ENCODE peak calls at places on chromosomes 2 and 18, in ten cellular contexts. C is GM20000, D is omental fat pad, H is AG10803, T is spleen, F is upper lobe of right lung, S is adrenal gland, N is transverse colon, Y is HCT116, V is fibroblast of pulmonary artery. Z is an unnamed sample.

GRCh38 chr2:217459675-217460405 is 543.0 kb downstream of the TNS1 start:
- DNase-seq in C (no peak), D (no peak), H (peak), T (no peak), F (no peak), S (no peak), N (no peak), Y (no peak), V (no peak), Z (peak)

GRCh38 chr2:163878718-163879117 is 142.9 kb upstream of the FIGN start:
- DNase-seq in C (no peak), D (no peak), H (peak), T (no peak), F (no peak), S (peak), N (no peak), Y (peak), V (peak), Z (no peak)

GRCh38 chr2:231682546-231683291 is 25.6 kb upstream of the PTMA start:
- DNase-seq in C (no peak), D (no peak), H (no peak), T (peak), F (no peak), S (no peak), N (no peak), Y (no peak), V (no peak), Z (no peak)

GRCh38 chr2:67879586-67880290 is 183.1 kb downstream of the C1D start:
- DNase-seq in C (no peak), D (no peak), H (peak), T (no peak), F (no peak), S (no peak), N (no peak), Y (no peak), V (peak), Z (peak)

GRCh38 chr2:129975016-129975774 is 4.3 kb upstream of the RAB6C start:
- DNase-seq in C (no peak), D (no peak), H (no peak), T (no peak), F (no peak), S (no peak), N (no peak), Y (no peak), V (no peak), Z (no peak)

GRCh38 chr2:190318931-190319556 is 582 bp downstream of the HIBCH start:
- DNase-seq in C (peak), D (no peak), H (peak), T (no peak), F (no peak), S (peak), N (peak), Y (no peak), V (no peak), Z (no peak)

GRCh38 chr18:33264566-33264965 is 176.0 kb downstream of the CCDC178 start:
- DNase-seq in C (no peak), D (no peak), H (no peak), T (no peak), F (no peak), S (no peak), N (no peak), Y (no peak), V (no peak), Z (no peak)

GRCh38 chr2:233829193-233830110 is 24.9 kb downstream of the HJURP start:
- DNase-seq in C (no peak), D (no peak), H (no peak), T (peak), F (peak), S (peak), N (no peak), Y (no peak), V (no peak), Z (no peak)

GRCh38 chr18:23967321-23968089 is 47.0 kb upstream of the TTC39C start:
- DNase-seq in C (no peak), D (no peak), H (no peak), T (peak), F (no peak), S (no peak), N (no peak), Y (no peak), V (no peak), Z (no peak)

GRCh38 chr18:74261053-74261452 is 30.7 kb downstream of the CYB5A start:
- DNase-seq in C (no peak), D (no peak), H (no peak), T (no peak), F (no peak), S (no peak), N (no peak), Y (no peak), V (peak), Z (no peak)

GRCh38 chr2:22560021-22560420 is 825.0 kb upstream of the KLHL29 start:
- DNase-seq in C (no peak), D (no peak), H (no peak), T (no peak), F (no peak), S (no peak), N (no peak), Y (no peak), V (no peak), Z (no peak)

GRCh38 chr2:223735659-223736244 is 101.6 kb downstream of the AP1S3 start:
- DNase-seq in C (no peak), D (no peak), H (peak), T (no peak), F (no peak), S (no peak), N (no peak), Y (no peak), V (peak), Z (peak)

GRCh38 chr18:58091099-58091611 is 47.1 kb downstream of the NEDD4L start:
- DNase-seq in C (peak), D (no peak), H (no peak), T (no peak), F (no peak), S (peak), N (peak), Y (peak), V (no peak), Z (no peak)

GRCh38 chr2:156077041-156077735 is 255.3 kb downstream of the NR4A2 start:
- DNase-seq in C (no peak), D (no peak), H (no peak), T (no peak), F (no peak), S (no peak), N (no peak), Y (no peak), V (no peak), Z (no peak)

GRCh38 chr2:27494284-27494943 is 586 bp downstream of the FNDC4 start:
- DNase-seq in C (no peak), D (no peak), H (peak), T (peak), F (no peak), S (peak), N (peak), Y (no peak), V (peak), Z (no peak)

GRCh38 chr18:77162580-77162979 is 30.0 kb upstream of the MBP start:
- DNase-seq in C (no peak), D (no peak), H (no peak), T (no peak), F (no peak), S (no peak), N (no peak), Y (no peak), V (no peak), Z (no peak)

GRCh38 chr18:8685141-8685913 is 20.0 kb upstream of the MTCL1 start:
- DNase-seq in C (no peak), D (no peak), H (peak), T (no peak), F (no peak), S (no peak), N (no peak), Y (no peak), V (peak), Z (no peak)

GRCh38 chr2:104768694-104769093 is 85.2 kb upstream of the POU3F3 start:
- DNase-seq in C (no peak), D (no peak), H (peak), T (no peak), F (no peak), S (no peak), N (no peak), Y (no peak), V (no peak), Z (no peak)

GRCh38 chr2:150191349-150191748 is 296.1 kb downstream of the RND3 start:
- DNase-seq in C (no peak), D (no peak), H (peak), T (no peak), F (no peak), S (no peak), N (no peak), Y (no peak), V (peak), Z (peak)

GRCh38 chr2:69977208-69977607 is 15.8 kb upstream of the ASPRV1 start:
- DNase-seq in C (no peak), D (no peak), H (no peak), T (peak), F (no peak), S (no peak), N (no peak), Y (no peak), V (no peak), Z (no peak)

GRCh38 chr2:69978157-69978904 is 16.9 kb upstream of the ASPRV1 start:
- DNase-seq in C (no peak), D (no peak), H (no peak), T (peak), F (no peak), S (no peak), N (no peak), Y (no peak), V (no peak), Z (no peak)

GRCh38 chr2:69973335-69973735 is 11.9 kb upstream of the ASPRV1 start:
- DNase-seq in C (no peak), D (no peak), H (peak), T (peak), F (no peak), S (no peak), N (no peak), Y (no peak), V (peak), Z (peak)

GRCh38 chr2:69975136-69975852 is 13.9 kb upstream of the ASPRV1 start:
- DNase-seq in C (no peak), D (no peak), H (no peak), T (peak), F (no peak), S (no peak), N (no peak), Y (no peak), V (no peak), Z (no peak)

DNA sequence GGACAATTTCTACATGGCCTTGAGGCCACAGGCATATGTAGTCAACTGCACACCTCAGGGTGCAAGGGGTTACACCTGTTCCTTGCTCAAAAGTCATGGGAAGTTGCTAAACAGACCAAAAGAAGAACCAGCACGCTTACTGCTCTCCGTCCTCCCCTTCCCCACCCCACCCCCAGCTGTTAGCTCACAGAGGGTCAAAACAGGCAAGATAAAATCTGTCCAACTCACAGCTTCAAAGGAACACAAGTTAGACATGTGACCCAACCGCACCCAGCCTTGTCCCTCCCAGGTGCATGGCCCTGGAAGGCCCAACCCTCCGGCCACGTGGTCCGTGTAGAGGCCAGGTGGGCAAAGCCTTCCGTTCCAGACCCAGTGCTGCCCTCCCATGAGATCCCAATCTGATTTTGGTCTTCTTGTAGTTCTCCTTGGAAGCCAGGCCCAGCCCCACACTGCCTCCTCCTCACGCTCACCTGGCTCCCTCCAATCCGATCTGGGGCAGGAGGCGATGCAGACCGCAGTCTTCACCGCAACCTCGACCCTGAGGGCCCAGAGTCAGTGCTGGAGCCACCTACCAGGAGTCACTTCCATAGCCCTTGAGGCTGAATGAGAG is 14.5 kb upstream of the ASPRV1 start:
- DNase-seq in C (no peak), D (no peak), H (no peak), T (peak), F (no peak), S (no peak), N (no peak), Y (no peak), V (no peak), Z (no peak)
- TF ChIP-seq CTCF in C (no peak), D (no peak), H (no peak), T (no peak), F (no peak), S (no peak), N (no peak), Y (no peak), V (no peak), Z (no peak)

DNA sequence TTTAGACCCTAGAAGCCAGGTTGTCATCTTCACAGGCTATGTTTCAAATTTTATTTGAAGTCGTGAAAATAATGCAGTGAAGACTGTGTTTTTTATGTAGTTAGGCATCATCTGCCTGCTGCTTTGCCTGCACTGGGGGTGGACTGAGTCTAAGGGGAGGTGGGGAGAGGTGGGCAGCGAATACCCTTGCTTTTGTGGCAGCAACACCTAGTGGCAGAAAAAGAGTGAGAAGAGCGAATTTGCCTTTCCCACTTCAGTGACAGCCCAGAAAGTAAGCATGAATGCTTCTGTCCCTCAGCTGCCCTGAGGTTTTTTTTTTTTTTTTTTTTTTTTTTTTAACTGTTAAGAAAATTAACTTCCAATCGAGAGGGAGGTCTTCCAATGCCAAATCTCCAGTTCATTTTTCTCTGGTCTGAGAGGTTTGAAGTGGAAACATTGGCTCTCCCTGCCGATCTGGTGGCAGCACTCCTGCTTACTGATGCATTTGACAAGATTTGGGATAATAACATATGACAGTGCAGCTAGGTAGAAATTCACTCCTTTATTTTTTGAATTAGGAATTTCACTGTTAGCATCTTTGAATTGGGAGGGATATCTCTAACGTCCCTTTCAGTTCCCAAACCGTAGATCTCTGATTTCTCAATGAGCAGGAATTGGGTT is 60.3 kb upstream of the LYPD6B start:
- DNase-seq in C (no peak), D (no peak), H (no peak), T (no peak), F (no peak), S (no peak), N (no peak), Y (no peak), V (no peak), Z (no peak)
- TF ChIP-seq CTCF in C (no peak), D (no peak), H (no peak), T (no peak), F (no peak), S (no peak), N (no peak), Y (peak), V (no peak), Z (peak)

DNA sequence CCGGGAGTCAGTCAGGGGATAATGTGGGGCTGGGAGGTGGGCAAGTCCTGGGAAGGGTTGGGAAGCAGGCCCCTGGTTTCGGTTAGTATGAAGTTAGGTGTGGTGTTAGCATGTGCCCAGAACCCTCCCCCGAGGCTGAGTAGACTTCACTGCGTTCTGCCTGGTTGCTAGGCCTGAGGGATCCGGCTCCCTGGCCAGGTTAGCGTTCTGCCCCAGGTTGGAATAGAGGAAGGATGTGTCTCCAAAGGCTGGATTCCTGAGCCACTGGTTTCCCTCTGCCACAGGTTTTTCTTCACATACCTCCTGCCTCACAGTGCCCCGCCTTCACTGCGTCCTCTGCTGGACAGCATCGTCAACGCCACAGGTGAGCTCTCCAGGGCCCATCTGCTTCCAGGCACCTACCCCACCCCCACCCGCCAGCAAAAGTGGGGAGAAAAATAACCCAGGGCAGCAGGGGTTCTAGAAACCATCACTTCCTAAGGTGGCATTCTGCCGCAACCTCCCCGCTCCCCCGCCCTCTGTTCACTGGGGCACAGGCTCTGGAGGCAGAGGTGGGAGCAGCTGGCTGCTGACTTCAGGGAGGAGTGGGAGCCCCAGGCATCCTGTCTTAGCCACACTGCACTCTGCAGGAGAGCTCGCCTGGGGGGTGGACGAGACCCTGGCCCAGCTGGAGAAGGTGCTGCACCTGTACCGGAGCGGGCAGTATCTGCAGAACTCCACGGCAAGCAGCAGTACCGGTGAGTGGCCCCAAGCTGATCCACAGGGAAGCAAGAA is 7.0 kb downstream of the PKDCC start:
- DNase-seq in C (no peak), D (no peak), H (no peak), T (peak), F (no peak), S (no peak), N (peak), Y (peak), V (no peak), Z (no peak)
- TF ChIP-seq CTCF in C (no peak), D (no peak), H (no peak), T (no peak), F (no peak), S (no peak), N (peak), Y (peak), V (no peak), Z (no peak)

GRCh38 chr2:86048383-86048701 is 57.3 kb downstream of the POLR1A start:
- DNase-seq in C (no peak), D (no peak), H (no peak), T (no peak), F (no peak), S (peak), N (no peak), Y (no peak), V (no peak), Z (no peak)

GRCh38 chr2:86045541-86045940 is 60.1 kb downstream of the POLR1A start:
- DNase-seq in C (no peak), D (no peak), H (no peak), T (no peak), F (no peak), S (no peak), N (no peak), Y (no peak), V (no peak), Z (no peak)

GRCh38 chr2:86047575-86048382 is 57.9 kb downstream of the POLR1A start:
- DNase-seq in C (no peak), D (no peak), H (no peak), T (no peak), F (no peak), S (peak), N (no peak), Y (no peak), V (no peak), Z (no peak)

GRCh38 chr2:86048888-86049287 is 56.8 kb downstream of the POLR1A start:
- DNase-seq in C (no peak), D (no peak), H (no peak), T (no peak), F (no peak), S (peak), N (no peak), Y (no peak), V (no peak), Z (no peak)

DNA sequence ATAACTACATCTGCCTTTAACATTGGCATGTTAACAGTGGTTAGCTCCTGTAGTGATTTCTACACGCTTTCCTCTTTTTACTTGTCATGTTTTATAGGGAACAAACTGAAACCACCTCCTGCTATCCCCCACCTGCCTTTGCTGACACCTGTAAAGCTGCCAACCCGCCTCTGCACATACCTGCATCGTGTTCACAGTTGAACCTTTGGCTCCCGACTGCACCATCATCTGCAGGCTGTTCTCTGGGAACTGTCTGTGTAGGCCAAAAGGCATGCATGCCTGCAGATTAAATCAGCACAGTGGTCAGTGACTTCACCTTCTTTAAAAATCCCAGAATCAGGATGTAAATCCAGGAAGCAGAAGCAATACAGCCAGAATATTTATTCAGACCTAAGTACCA is 58.7 kb downstream of the POLR1A start:
- DNase-seq in C (no peak), D (no peak), H (peak), T (no peak), F (no peak), S (peak), N (no peak), Y (no peak), V (no peak), Z (peak)
- TF ChIP-seq CTCF in C (no peak), D (no peak), H (no peak), T (no peak), F (no peak), S (no peak), N (no peak), Y (no peak), V (no peak), Z (no peak)

DNA sequence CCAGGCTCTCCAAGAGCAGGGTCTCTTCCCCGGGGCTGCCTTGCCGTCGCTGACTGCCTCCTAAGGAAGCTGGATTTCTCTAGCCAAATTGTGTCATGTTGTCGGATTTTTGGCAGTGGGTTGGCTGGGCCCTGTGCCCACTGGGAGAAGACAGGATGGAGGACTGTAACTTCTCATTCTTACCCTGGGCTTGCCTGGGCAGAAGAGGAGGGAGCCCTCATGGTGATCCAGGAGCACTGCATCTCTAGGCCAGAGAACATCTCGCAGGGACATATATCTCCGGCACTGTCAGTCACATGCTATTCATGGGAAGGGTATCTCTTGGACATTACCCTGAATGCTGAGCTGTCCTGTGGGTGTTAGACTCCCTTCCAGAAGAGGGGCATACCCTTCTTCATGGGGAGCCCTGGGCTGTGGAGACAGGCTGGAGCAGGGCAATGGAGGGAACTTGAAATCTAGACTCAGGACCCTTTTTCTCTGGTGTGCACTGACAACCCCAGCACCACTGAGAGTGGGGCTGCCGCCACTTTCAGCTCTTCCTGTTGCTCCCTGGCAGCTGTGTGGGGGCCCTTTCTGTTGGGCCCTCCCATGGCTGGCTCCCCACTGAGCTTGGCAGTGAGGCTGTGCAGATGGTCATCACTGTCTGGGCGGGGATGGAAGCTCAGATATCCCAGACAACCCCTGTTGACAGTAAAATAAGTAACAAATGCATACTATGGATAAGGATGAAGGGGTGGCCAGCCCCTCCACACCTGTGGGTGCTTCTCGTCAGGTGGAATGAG is 6.6 kb downstream of the MYO7B start:
- DNase-seq in C (no peak), D (no peak), H (peak), T (no peak), F (no peak), S (no peak), N (no peak), Y (no peak), V (peak), Z (no peak)
- TF ChIP-seq CTCF in C (no peak), D (no peak), H (no peak), T (no peak), F (no peak), S (no peak), N (no peak), Y (no peak), V (no peak), Z (no peak)

DNA sequence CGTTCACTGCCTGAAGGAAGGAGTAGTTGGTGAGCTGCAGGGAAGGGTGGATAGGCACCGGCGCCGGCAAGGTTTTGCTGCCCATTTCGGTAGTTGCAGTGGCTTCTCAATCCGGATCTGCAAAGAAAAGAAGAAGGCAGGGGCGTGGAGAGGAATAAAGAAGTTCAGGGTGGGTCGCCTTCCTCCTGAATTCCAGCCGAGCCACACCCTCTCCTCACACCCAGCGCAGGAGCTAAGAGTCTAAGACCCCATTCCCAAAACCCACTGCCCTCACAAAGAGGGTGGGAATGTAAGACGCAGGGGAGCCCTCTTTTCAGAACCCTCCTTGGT is 4.7 kb downstream of the OSR1 start:
- DNase-seq in C (no peak), D (no peak), H (no peak), T (no peak), F (no peak), S (no peak), N (no peak), Y (no peak), V (no peak), Z (no peak)
- TF ChIP-seq CTCF in C (no peak), D (no peak), H (no peak), T (no peak), F (no peak), S (no peak), N (no peak), Y (no peak), V (no peak), Z (no peak)

Z was measured in HFFc6.